ENCODE peak calls at places on chromosomes 4 and X, in nine cellular contexts. D is A549, Y is ovary, W is uterus, M is heart left ventricle, X is stomach, C is body of pancreas, A is HepG2, R is breast epithelium. S is an unnamed sample.

GRCh38 chrX:15815779-15816452 is 25.6 kb downstream of the ZRSR2 start:
- DNase-seq in D (peak), R (no peak), M (peak), W (no peak), X (no peak), A (peak), C (no peak), Y (no peak), S (no peak)

GRCh38 chr4:185987976-185988627 is 80.9 kb upstream of the TLR3 start:
- DNase-seq in A (no peak), D (no peak), Y (no peak), X (no peak), M (no peak), W (no peak), R (no peak), C (no peak), S (no peak)

GRCh38 chr4:26131711-26132110 is 189.1 kb upstream of the RBPJ start:
- DNase-seq in X (no peak), M (no peak), D (no peak), R (no peak), W (no peak), A (no peak), Y (no peak), C (no peak), S (no peak)

GRCh38 chr4:138439143-138439581 is 197.0 kb upstream of the SLC7A11 start:
- DNase-seq in A (no peak), D (no peak), Y (no peak), C (no peak), R (no peak), W (no peak), X (no peak), M (no peak), S (no peak)

GRCh38 chr4:141352328-141352727 is 131.6 kb downstream of the ZNF330 start:
- DNase-seq in W (no peak), Y (no peak), X (no peak), A (no peak), D (no peak), R (no peak), M (no peak), C (no peak), S (no peak)

GRCh38 chrX:131734621-131735020 is 190.7 kb downstream of the OR13H1 start:
- DNase-seq in W (peak), M (no peak), A (no peak), R (no peak), X (peak), C (peak), Y (peak), D (no peak), S (no peak)

GRCh38 chrX:32126997-32127396 is 1055.2 kb upstream of the FTHL17 start:
- DNase-seq in W (no peak), A (no peak), D (no peak), M (no peak), Y (no peak), R (no peak), X (no peak), C (no peak), S (no peak)

GRCh38 chrX:118346258-118347094 is 570 bp downstream of the WDR44 start:
- DNase-seq in A (peak), W (no peak), X (peak), C (peak), R (peak), D (peak), Y (peak), M (no peak), S (peak)

GRCh38 chr4:115275615-115276014 is 162.2 kb upstream of the NDST4 start:
- DNase-seq in A (no peak), Y (no peak), C (no peak), X (no peak), R (no peak), W (no peak), M (no peak), D (no peak), S (no peak)

GRCh38 chrX:53433651-53434639 is at the start of gene HSD17B10:
- DNase-seq in Y (peak), R (peak), D (peak), A (peak), X (peak), C (peak), M (peak), W (peak), S (peak)

GRCh38 chrX:9785944-9786741 is at the start of gene SHROOM2:
- DNase-seq in C (peak), Y (peak), R (no peak), A (no peak), D (no peak), W (no peak), M (no peak), X (peak), S (no peak)

GRCh38 chrX:9788908-9789307 is 2.7 kb downstream of the SHROOM2 start:
- DNase-seq in C (peak), Y (peak), X (peak), W (no peak), M (no peak), D (peak), R (no peak), A (peak), S (no peak)

GRCh38 chrX:9789555-9789954 is 3.3 kb downstream of the SHROOM2 start:
- DNase-seq in R (no peak), D (no peak), Y (no peak), M (no peak), C (no peak), A (no peak), X (no peak), W (no peak), S (no peak)

GRCh38 chrX:9785252-9785943 is 831 bp upstream of the SHROOM2 start:
- DNase-seq in C (no peak), M (no peak), Y (no peak), X (no peak), W (no peak), R (no peak), A (no peak), D (no peak), S (no peak)

DNA sequence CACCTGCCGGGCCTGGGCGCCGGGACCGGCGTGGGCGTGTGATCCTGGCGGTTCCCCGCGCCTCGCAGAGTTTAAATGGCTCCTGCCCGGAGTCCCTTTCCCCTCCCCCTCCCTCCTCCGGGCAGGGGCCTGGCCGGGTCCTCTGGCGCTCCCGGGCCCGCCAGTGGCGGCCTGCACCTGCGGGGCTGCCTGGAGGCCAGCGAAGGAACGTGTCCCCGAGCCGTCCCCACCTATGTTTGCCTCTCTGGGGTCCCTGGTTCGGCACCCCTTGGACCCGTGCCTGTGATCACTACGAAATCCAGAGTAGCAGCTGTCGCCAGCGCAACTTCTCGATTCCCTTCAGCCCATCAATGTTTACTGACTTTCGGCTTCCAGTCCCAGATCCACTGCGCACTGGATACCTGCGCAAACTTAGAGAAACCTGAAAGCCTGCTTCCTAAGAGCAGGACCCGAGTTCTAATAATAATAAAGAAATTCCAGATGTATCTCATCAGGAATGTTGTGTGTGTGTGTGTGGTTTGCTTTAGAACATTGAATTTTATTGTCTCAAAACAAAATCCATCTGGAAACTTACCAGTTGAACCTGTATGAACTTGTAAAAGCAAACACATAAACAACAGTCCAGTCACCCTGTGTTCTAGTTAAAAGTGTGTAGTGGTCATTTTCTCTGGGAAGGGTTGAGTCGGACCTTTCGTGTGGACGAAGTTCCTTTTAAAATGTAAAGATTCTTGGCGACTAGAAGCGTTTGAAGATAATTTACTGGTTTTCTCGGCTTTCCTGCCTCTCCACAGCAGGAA is 808 bp downstream of the SHROOM2 start:
- DNase-seq in W (no peak), X (no peak), M (no peak), C (peak), Y (peak), R (no peak), A (no peak), D (no peak), S (no peak)
- H3K4me3 ChIP-seq in W (peak), X (peak), M (peak), C (peak), Y (peak), R (peak), A (peak), D (peak), S (no peak)

GRCh38 chr4:52914051-52914605 is 52.0 kb downstream of the RASL11B start:
- DNase-seq in M (no peak), Y (peak), R (no peak), C (peak), W (no peak), A (peak), X (no peak), D (no peak), S (no peak)

GRCh38 chr4:52912608-52913007 is 50.5 kb downstream of the RASL11B start:
- DNase-seq in Y (no peak), W (no peak), C (no peak), R (no peak), D (no peak), X (no peak), A (no peak), M (no peak), S (no peak)

GRCh38 chr4:52911684-52912294 is 49.7 kb downstream of the RASL11B start:
- DNase-seq in A (peak), M (peak), X (peak), D (peak), Y (peak), W (peak), C (peak), R (peak), S (peak)

GRCh38 chr4:52907510-52907909 is 45.4 kb downstream of the RASL11B start:
- DNase-seq in D (no peak), Y (no peak), X (no peak), M (no peak), R (no peak), C (no peak), W (no peak), A (no peak), S (no peak)

DNA sequence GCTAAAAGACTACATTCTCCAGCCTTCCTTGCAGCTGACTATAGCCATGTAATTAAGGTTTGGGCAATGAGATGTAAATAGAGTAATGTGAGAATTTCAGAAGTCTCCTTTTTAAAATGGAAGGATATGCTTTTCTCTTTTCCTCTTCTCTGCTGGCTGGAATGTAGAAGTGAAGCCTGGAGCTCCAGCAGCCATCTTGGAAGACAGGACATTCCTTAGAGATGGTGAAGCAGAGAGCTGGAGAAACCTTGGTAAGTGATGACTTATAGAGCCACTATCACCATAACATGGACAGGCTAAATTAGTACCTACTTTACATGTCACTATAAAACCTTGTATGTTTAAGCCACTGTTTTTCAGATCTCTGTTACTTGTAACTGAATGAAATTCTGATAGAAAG is 48.0 kb downstream of the RASL11B start:
- DNase-seq in R (no peak), X (no peak), C (no peak), Y (no peak), W (no peak), D (no peak), A (no peak), M (no peak), S (no peak)
- TF ChIP-seq CTCF in R (no peak), X (no peak), C (no peak), Y (no peak), W (no peak), D (no peak), A (no peak), M (no peak), S (no peak)

GRCh38 chrX:26375346-26375745 is 159.4 kb downstream of the MAGEB5 start:
- DNase-seq in M (no peak), R (no peak), X (no peak), C (peak), D (no peak), Y (no peak), A (no peak), W (no peak), S (no peak)
- TF ChIP-seq POLR2A in M (no peak), R (no peak), X (no peak), C (no peak), D (no peak), Y (no peak), A (no peak), W (no peak), S (no peak)

GRCh38 chr4:8198906-8199593 is at the start of gene SH3TC1:
- DNase-seq in C (peak), M (peak), W (peak), A (peak), X (peak), R (peak), D (peak), Y (peak), S (peak)

GRCh38 chr4:8200302-8200975 is 1.3 kb downstream of the SH3TC1 start:
- DNase-seq in M (peak), R (no peak), C (peak), A (no peak), Y (no peak), X (peak), D (no peak), W (no peak), S (peak)

GRCh38 chr4:8198206-8198905 is 734 bp upstream of the SH3TC1 start:
- DNase-seq in X (peak), W (no peak), M (no peak), A (no peak), Y (no peak), C (peak), D (no peak), R (no peak), S (peak)

GRCh38 chr4:8201341-8201781 is 2.3 kb downstream of the SH3TC1 start:
- DNase-seq in M (no peak), C (no peak), A (no peak), X (no peak), R (no peak), W (no peak), D (no peak), Y (no peak), S (no peak)

DNA sequence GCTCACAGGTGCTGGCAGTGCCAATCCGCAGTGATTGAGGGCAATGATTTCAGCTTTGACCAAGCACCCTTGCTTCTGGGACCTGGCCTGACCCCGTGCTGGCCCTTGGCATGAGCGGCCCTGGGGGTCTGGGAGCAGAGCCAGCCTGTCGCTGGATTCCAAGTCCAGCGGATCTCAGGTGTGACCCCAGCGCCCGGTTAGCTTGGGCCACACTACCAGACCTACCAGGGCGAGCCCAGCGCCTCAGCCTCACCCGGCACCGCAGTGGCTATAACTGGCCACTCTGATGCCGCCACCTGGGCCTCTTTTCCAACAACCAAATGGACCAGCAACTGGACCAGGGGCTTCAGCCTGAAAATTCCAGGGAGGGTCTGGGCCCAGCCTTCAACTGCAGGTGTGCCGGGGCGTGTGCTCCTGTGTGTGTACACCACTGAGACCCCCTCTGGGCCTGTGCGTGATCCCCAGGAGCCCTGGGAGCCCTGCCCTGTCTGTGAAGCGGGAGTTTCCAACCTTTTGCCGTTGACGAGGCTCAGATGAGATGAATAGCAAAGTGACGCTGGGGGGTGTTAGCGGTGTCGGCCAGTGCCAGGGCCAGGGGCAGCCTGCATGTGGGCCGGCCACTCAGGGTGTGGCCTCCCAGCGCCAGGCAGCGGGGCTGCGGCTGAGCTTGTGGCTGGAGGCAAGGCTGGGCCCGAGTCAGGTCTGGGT is 658 bp downstream of the SH3TC1 start:
- DNase-seq in A (no peak), Y (no peak), D (no peak), R (no peak), C (peak), X (peak), M (no peak), W (no peak), S (no peak)
- H3K4me3 ChIP-seq in A (peak), Y (peak), D (peak), R (peak), C (peak), X (peak), M (peak), W (peak), S (peak)

GRCh38 chr4:73811841-73812240 is 24.6 kb upstream of the CXCL6 start:
- DNase-seq in X (no peak), M (no peak), D (no peak), W (no peak), C (no peak), Y (no peak), R (no peak), A (no peak), S (no peak)

GRCh38 chr4:73817341-73817740 is 19.1 kb upstream of the CXCL6 start:
- DNase-seq in W (no peak), R (no peak), X (no peak), Y (no peak), M (no peak), D (no peak), C (no peak), A (no peak), S (no peak)

GRCh38 chr4:73816814-73817213 is 19.7 kb upstream of the CXCL6 start:
- DNase-seq in D (peak), R (no peak), Y (no peak), C (no peak), A (no peak), X (no peak), M (peak), W (no peak), S (no peak)

GRCh38 chr4:73814679-73815078 is 21.8 kb upstream of the CXCL6 start:
- DNase-seq in Y (no peak), R (no peak), X (no peak), A (no peak), D (no peak), C (no peak), M (no peak), W (no peak), S (no peak)

GRCh38 chr4:73815145-73815544 is 21.3 kb upstream of the CXCL6 start:
- DNase-seq in A (no peak), M (no peak), R (no peak), Y (no peak), X (no peak), W (no peak), D (no peak), C (no peak), S (no peak)
- TF ChIP-seq CTCF in A (no peak), M (no peak), R (no peak), Y (no peak), X (no peak), W (no peak), D (no peak), C (no peak), S (no peak)

DNA sequence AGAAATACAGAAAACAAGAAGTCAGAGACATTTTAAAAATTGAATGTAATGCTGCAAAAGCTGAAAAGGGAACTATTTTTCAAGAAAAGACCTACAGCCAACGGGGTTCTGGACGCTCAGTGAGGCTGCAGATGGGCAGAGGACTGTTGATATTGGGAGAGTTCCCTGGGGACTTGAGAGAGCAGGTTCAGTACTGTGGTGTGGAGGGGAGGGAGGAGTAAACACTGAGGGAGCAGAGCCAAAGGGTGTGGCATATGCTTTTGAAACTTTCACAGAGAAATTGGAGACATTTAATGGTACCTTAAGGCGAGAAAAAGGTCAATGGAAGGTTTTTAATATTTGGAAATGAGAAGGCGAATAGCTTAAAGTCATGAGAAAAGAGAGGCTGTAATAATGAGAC is 62.2 kb upstream of the GPM6A start:
- DNase-seq in C (no peak), R (no peak), Y (no peak), D (no peak), X (no peak), M (no peak), W (no peak), A (no peak), S (no peak)
- TF ChIP-seq POLR2A in C (no peak), R (no peak), Y (no peak), D (no peak), X (no peak), M (no peak), W (no peak), A (no peak), S (no peak)

DNA sequence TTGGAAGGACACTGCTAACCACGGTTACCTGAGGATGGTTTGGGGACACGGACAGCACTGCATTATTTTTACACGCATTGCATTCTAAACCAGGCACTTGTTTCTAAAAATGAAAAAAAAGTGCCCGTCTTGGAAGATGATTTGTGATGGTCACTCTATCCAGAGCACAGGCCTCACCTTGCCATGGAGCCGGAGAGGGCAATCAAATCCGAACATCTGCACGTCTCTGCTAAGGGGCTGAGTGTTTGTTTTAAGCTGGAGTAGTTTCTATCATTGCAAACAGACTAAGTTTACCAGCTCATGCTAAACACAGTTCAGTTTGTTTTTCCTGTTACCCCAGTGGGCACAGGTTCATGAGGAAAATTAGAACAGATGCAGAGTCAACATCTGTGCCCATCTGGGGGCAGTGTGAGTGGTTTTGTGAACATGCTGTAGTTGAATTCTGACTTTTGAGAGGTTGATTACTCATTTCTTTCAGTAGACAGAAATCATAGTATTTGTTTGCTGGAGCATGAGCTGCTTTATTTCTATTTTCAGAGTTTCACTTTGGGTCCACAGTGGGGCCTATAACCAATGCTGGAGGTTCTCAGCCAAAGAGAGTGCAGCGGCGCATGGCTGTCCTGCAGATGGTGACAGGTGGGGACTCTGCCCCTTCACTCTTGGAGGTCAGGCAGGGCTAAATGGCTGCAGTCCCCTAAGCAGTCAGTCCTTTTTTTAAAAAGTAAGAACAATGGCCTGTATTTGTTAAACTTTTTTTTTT is 65.4 kb upstream of the ENPP6 start:
- DNase-seq in A (no peak), Y (no peak), D (no peak), M (no peak), C (no peak), R (no peak), W (no peak), X (no peak), S (no peak)
- H3K4me3 ChIP-seq in A (no peak), Y (no peak), D (no peak), M (no peak), C (no peak), R (no peak), W (no peak), X (no peak), S (no peak)